ENCODE peak calls at places on chromosome 10, in four cellular contexts. One of them, this sample, is unnamed.

GRCh38 chr10:5762531-5762930 is 50.7 kb downstream of the GDI2 start:
- DNase-seq in WTC11: no peak
- DNase-seq in HepG2: peak
- DNase-seq in K562: no peak
- DNase-seq in this sample: no peak

GRCh38 chr10:116026315-116026714 is 246.7 kb downstream of the GFRA1 start:
- DNase-seq in WTC11: peak
- DNase-seq in HepG2: peak
- DNase-seq in K562: no peak
- DNase-seq in this sample: no peak

GRCh38 chr10:73910401-73910763 is 550 bp upstream of the PLAU start:
- DNase-seq in WTC11: no peak
- DNase-seq in HepG2: peak
- DNase-seq in K562: peak
- DNase-seq in this sample: no peak

GRCh38 chr10:96830511-96831199 is 1.4 kb upstream of the LCOR start:
- DNase-seq in WTC11: peak
- DNase-seq in HepG2: peak
- DNase-seq in K562: peak
- DNase-seq in this sample: peak

GRCh38 chr10:112852308-112852707 is 97.7 kb upstream of the TCF7L2 start:
- DNase-seq in WTC11: no peak
- DNase-seq in HepG2: no peak
- DNase-seq in K562: no peak
- DNase-seq in this sample: no peak

GRCh38 chr10:21742740-21743412 is 208.8 kb downstream of the MLLT10 start:
- DNase-seq in WTC11: no peak
- DNase-seq in HepG2: no peak
- DNase-seq in K562: no peak
- DNase-seq in this sample: no peak

GRCh38 chr10:96614515-96614914 is 27.7 kb upstream of the TM9SF3 start:
- DNase-seq in WTC11: no peak
- DNase-seq in HepG2: peak
- DNase-seq in K562: peak
- DNase-seq in this sample: no peak

GRCh38 chr10:88270871-88271713 is 312.0 kb downstream of the RNLS start:
- DNase-seq in WTC11: no peak
- DNase-seq in HepG2: no peak
- DNase-seq in K562: no peak
- DNase-seq in this sample: peak

GRCh38 chr10:24551161-24551560 is 172.5 kb downstream of the ARHGAP21 start:
- DNase-seq in WTC11: no peak
- DNase-seq in HepG2: no peak
- DNase-seq in K562: no peak
- DNase-seq in this sample: no peak

GRCh38 chr10:110167149-110167548 is 40.3 kb upstream of the MXI1 start:
- DNase-seq in WTC11: no peak
- DNase-seq in HepG2: no peak
- DNase-seq in K562: no peak
- DNase-seq in this sample: no peak

GRCh38 chr10:44627591-44628354 is 242.9 kb upstream of the CXCL12 start:
- DNase-seq in WTC11: no peak
- DNase-seq in HepG2: no peak
- DNase-seq in K562: no peak
- DNase-seq in this sample: no peak

DNA sequence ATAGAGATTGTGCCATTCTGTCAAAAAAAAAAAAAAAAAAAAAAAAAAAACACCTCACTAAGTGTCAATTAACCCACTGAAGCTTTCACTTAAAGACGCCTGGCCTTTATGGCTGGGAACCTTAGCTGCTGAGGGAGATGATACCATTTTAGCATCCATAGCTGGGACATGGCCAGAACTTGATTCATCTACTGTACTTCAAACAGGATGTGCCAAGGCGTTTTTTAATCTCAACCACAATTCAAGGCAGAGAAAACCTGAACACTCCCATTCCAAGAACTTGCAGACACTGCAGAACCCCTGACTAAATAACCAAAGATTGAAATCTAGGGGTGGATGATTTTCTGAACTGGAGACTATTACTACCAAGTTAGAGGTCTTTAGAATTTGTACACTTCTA is 996.6 kb downstream of the SORCS1 start:
- DNase-seq in WTC11: no peak
- DNase-seq in HepG2: no peak
- DNase-seq in K562: no peak
- DNase-seq in this sample: no peak
- TF ChIP-seq NR2C2 in WTC11: no peak
- TF ChIP-seq NR2C2 in HepG2: no peak
- TF ChIP-seq NR2C2 in K562: no peak
- TF ChIP-seq NR2C2 in this sample: no peak

GRCh38 chr10:2475711-2476110 is 591.6 kb upstream of the PFKP start:
- DNase-seq in WTC11: no peak
- DNase-seq in HepG2: no peak
- DNase-seq in K562: no peak
- DNase-seq in this sample: no peak

GRCh38 chr10:2477154-2477553 is 590.2 kb upstream of the PFKP start:
- DNase-seq in WTC11: peak
- DNase-seq in HepG2: no peak
- DNase-seq in K562: no peak
- DNase-seq in this sample: no peak

DNA sequence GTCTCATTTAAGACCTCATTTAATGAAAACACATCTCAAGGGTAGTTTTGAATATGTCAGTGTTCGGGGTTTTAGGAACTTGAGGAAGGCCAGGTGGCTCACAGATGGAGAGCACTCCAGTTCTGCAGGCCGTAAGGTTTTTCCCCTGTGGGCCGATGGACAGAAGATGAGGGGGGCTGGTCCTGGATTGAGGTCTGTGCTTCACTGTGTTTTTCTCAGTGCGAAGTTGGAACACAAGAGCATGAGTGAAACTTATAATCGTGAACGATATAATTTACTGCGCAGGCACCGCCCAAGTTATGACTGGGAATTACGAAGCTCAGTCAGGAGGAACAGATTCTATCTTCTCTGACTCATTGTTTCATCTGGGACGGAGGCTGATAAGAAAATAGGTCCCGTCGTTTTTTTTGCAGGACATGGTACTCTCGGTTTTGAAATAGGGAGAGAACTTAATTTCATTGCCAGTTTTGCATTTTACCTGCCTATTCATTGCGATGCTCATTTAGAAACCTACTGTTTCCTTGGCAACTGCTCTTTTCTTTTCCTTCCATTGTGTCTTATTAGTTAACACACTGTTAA is 591.0 kb upstream of the PFKP start:
- DNase-seq in WTC11: no peak
- DNase-seq in HepG2: no peak
- DNase-seq in K562: no peak
- DNase-seq in this sample: no peak
- TF ChIP-seq NR2C2 in WTC11: no peak
- TF ChIP-seq NR2C2 in HepG2: no peak
- TF ChIP-seq NR2C2 in K562: no peak
- TF ChIP-seq NR2C2 in this sample: no peak

GRCh38 chr10:124117879-124118278 is 24.5 kb upstream of the CHST15 start:
- DNase-seq in WTC11: no peak
- DNase-seq in HepG2: no peak
- DNase-seq in K562: no peak
- DNase-seq in this sample: no peak

GRCh38 chr10:124117511-124117785 is 24.1 kb upstream of the CHST15 start:
- DNase-seq in WTC11: no peak
- DNase-seq in HepG2: no peak
- DNase-seq in K562: no peak
- DNase-seq in this sample: no peak

GRCh38 chr10:124116771-124117510 is 23.5 kb upstream of the CHST15 start:
- DNase-seq in WTC11: no peak
- DNase-seq in HepG2: no peak
- DNase-seq in K562: no peak
- DNase-seq in this sample: no peak

GRCh38 chr10:124112891-124113580 is 19.6 kb upstream of the CHST15 start:
- DNase-seq in WTC11: no peak
- DNase-seq in HepG2: no peak
- DNase-seq in K562: no peak
- DNase-seq in this sample: no peak

DNA sequence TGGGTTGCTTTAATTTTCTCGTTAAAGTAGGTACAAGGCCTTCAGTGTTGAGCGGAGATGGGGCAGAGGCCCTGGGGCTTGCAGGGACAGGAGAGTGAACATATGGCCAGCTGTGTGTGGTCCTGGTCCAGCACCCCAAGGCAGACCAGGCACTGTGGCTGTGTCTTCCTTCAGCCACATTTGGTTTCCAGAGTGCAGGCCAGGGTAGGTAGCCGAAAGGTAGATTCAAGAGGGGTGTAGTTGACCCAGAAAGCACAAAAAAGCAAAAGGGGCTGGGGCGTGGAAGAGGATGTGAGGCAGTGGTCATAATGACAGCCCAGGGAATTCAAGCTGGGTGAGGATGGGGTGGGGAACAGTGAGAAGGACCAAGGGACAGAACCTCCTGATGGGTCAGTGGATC is 21.3 kb upstream of the CHST15 start:
- DNase-seq in WTC11: no peak
- DNase-seq in HepG2: no peak
- DNase-seq in K562: no peak
- DNase-seq in this sample: no peak
- TF ChIP-seq NR2C2 in WTC11: no peak
- TF ChIP-seq NR2C2 in HepG2: no peak
- TF ChIP-seq NR2C2 in K562: no peak
- TF ChIP-seq NR2C2 in this sample: no peak

DNA sequence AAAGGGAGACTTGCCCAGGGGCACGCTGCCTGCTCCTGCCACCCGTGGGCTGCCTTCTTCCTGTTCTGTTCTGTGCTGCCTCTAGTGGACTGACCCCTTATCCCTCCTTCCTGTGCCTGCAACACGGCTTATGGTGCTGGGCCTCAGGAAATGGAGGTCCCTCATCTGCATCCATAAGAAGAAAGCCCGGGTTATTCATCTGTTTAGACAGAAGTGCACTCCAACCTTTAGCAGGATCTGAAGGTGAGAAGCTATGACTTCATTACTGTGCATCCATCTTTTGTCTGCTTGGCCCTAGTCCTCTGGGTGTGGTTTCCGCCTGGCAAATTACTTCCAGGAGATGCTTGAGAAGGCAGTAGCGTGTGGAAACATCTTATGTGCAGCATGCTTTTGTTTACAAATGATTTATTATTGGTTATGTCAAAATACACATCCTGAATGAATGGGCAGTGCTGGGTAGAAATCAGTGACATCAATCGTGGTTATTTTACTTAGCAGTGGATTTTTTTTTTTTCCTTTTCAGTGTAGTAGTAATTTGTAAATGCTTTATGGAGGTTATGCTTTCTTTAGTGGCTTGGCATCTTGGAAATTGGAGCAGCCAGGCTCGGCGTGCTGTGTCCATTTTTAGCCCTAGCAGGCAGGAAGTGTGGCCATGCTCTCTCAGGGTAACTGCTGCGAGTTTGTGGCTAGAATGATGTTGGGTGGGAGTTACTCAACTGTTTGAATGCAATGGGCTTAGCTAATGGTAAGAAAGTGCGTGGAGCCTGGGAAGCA is 12.7 kb downstream of the PTPRE start:
- DNase-seq in WTC11: peak
- DNase-seq in HepG2: no peak
- DNase-seq in K562: no peak
- DNase-seq in this sample: no peak
- TF ChIP-seq NR2C2 in WTC11: no peak
- TF ChIP-seq NR2C2 in HepG2: no peak
- TF ChIP-seq NR2C2 in K562: no peak
- TF ChIP-seq NR2C2 in this sample: no peak

DNA sequence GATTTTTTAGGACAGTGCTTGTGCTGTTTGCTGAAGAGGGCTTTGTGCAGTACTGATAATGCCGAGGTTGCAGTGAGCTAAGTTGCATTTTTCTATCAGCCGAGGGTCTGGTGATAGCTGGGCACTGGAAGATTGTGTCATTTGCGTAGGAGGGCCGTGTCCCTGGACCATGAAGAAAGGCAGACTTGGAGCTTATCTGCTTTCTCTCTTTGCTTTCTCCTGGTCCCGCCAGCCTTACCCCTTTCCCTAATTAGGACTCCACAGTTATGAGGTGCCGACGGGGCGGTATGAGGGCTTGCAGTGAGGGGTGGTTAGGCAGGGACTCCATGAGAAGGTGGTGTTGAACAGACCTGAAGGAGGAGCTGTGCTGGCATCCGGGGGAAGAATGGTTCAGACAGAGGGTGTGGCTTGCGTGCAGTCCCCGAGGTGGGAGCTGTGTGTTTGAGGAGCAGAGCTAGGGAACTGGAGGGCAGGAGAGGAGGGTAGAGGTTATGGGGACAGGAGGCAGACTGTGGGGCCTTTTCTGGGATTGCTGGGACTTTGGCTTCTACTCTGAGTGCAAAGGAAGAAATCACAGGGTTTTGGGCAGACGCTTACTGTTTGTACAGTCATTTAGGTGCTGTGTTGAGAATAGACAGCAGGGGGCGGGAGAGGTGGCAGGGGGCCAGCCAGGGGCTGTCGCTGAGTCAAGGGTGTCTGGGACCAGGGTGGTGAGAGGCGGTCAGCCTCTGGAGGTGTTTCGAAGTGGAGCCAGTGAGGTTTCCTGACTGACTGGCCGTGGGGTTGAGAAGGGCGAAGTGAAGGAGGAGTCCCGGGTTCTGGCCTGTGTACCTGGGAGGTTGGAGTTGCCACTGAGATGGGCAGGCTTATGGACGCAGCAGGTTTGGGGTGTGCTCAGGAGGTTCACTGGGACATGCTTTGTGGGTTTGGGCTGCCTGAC is 43.4 kb downstream of the PRF1 start:
- DNase-seq in WTC11: peak
- DNase-seq in HepG2: peak
- DNase-seq in K562: peak
- DNase-seq in this sample: no peak
- TF ChIP-seq NR2C2 in WTC11: no peak
- TF ChIP-seq NR2C2 in HepG2: no peak
- TF ChIP-seq NR2C2 in K562: peak
- TF ChIP-seq NR2C2 in this sample: no peak

GRCh38 chr10:20085115-20085514 is 268.9 kb downstream of the PLXDC2 start:
- DNase-seq in WTC11: peak
- DNase-seq in HepG2: no peak
- DNase-seq in K562: no peak
- DNase-seq in this sample: no peak
- TF ChIP-seq NR2C2 in WTC11: no peak
- TF ChIP-seq NR2C2 in HepG2: no peak
- TF ChIP-seq NR2C2 in K562: no peak
- TF ChIP-seq NR2C2 in this sample: no peak

GRCh38 chr10:4136121-4136520 is 351.1 kb upstream of the KLF6 start:
- DNase-seq in WTC11: no peak
- DNase-seq in HepG2: no peak
- DNase-seq in K562: no peak
- DNase-seq in this sample: peak

GRCh38 chr10:4137299-4137698 is 352.3 kb upstream of the KLF6 start:
- DNase-seq in WTC11: no peak
- DNase-seq in HepG2: no peak
- DNase-seq in K562: no peak
- DNase-seq in this sample: no peak

GRCh38 chr10:4138146-4138721 is 353.2 kb upstream of the KLF6 start:
- DNase-seq in WTC11: no peak
- DNase-seq in HepG2: no peak
- DNase-seq in K562: no peak
- DNase-seq in this sample: no peak

GRCh38 chr10:4144802-4145201 is 359.8 kb upstream of the KLF6 start:
- DNase-seq in WTC11: no peak
- DNase-seq in HepG2: no peak
- DNase-seq in K562: no peak
- DNase-seq in this sample: no peak

GRCh38 chr10:4141471-4141870 is 356.5 kb upstream of the KLF6 start:
- DNase-seq in WTC11: peak
- DNase-seq in HepG2: no peak
- DNase-seq in K562: no peak
- DNase-seq in this sample: no peak
- TF ChIP-seq NR2C2 in WTC11: no peak
- TF ChIP-seq NR2C2 in HepG2: no peak
- TF ChIP-seq NR2C2 in K562: no peak
- TF ChIP-seq NR2C2 in this sample: no peak